ENCODE peak calls at places on chromosome 6, in eight cellular contexts. C, T, R, E, J, V, H and S are unnamed samples.

GRCh38 chr6:120826253-120826652 is 508.0 kb downstream of the TBC1D32 start:
- DNase-seq in J (no peak), C (no peak), H (no peak), T (no peak), E (peak; percentile 28), V (no peak), R (no peak), S (no peak)

GRCh38 chr6:15247214-15247749 is 1.4 kb downstream of the JARID2 start:
- DNase-seq in V (no peak), T (no peak), H (no peak), J (no peak), C (no peak), R (no peak), E (no peak), S (no peak)

GRCh38 chr6:24757610-24758009 is 17.1 kb upstream of the GMNN start:
- DNase-seq in R (no peak), E (no peak), C (no peak), T (no peak), V (no peak), J (no peak), H (no peak), S (no peak)

GRCh38 chr6:89430563-89430962 is 2.4 kb upstream of the ANKRD6 start:
- DNase-seq in T (no peak), J (no peak), V (no peak), C (no peak), E (no peak), R (no peak), H (no peak), S (no peak)

GRCh38 chr6:150924808-150925654 is 59.5 kb downstream of the MTHFD1L start:
- DNase-seq in R (no peak), V (no peak), J (no peak), T (no peak), H (no peak), E (no peak), C (peak; percentile 79), S (no peak)

GRCh38 chr6:35287671-35288396 is 9.8 kb upstream of the DEF6 start:
- DNase-seq in H (no peak), J (no peak), R (no peak), V (no peak), T (no peak), C (no peak), E (no peak), S (peak; percentile 78)

GRCh38 chr6:163383912-163384311 is 30.6 kb upstream of the QKI start:
- DNase-seq in T (no peak), C (no peak), J (no peak), R (no peak), V (no peak), E (no peak), H (no peak), S (no peak)

GRCh38 chr6:20202070-20202658 is 10.1 kb downstream of the MBOAT1 start:
- DNase-seq in T (no peak), H (no peak), J (no peak), V (no peak), C (no peak), E (peak; percentile 71), R (no peak), S (no peak)

GRCh38 chr6:40338306-40338705 is 248.9 kb downstream of the LRFN2 start:
- DNase-seq in E (no peak), T (no peak), C (no peak), V (peak; percentile 36), J (no peak), H (no peak), R (no peak), S (no peak)

GRCh38 chr6:830667-831327 is 137.9 kb upstream of the EXOC2 start:
- DNase-seq in T (no peak), J (no peak), V (no peak), C (no peak), R (no peak), H (no peak), E (no peak), S (no peak)

GRCh38 chr6:72855471-72855870 is 233.6 kb downstream of the KCNQ5 start:
- DNase-seq in J (no peak), T (no peak), V (no peak), H (no peak), C (no peak), E (no peak), R (no peak), S (no peak)

GRCh38 chr6:139644821-139645220 is 270.4 kb upstream of the CITED2 start:
- DNase-seq in H (no peak), R (no peak), E (no peak), C (no peak), T (no peak), V (peak; percentile 76), J (no peak), S (no peak)

GRCh38 chr6:84314377-84314898 is 87.0 kb upstream of the CEP162 start:
- DNase-seq in J (no peak), R (no peak), V (no peak), H (no peak), E (no peak), C (no peak), T (no peak), S (no peak)

GRCh38 chr6:51568771-51569170 is 518.6 kb downstream of the PKHD1 start:
- DNase-seq in T (no peak), V (no peak), J (no peak), C (no peak), R (no peak), E (peak; percentile 17), H (no peak), S (no peak)

GRCh38 chr6:12311106-12311505 is 20.9 kb downstream of the EDN1 start:
- DNase-seq in V (no peak), C (no peak), R (no peak), E (no peak), H (no peak), J (no peak), T (no peak), S (no peak)

GRCh38 chr6:157074969-157075368 is 248.3 kb downstream of the TMEM242 start:
- DNase-seq in C (no peak), R (no peak), T (no peak), V (no peak), J (no peak), E (no peak), H (no peak), S (no peak)

GRCh38 chr6:157459327-157459726 is 78.3 kb downstream of the ZDHHC14 start:
- DNase-seq in C (no peak), E (no peak), R (no peak), H (no peak), V (no peak), T (no peak), J (no peak), S (no peak)

GRCh38 chr6:7148100-7148822 is 40.5 kb downstream of the RREB1 start:
- DNase-seq in E (no peak), R (no peak), H (no peak), C (no peak), V (no peak), T (no peak), J (no peak), S (no peak)

GRCh38 chr6:144955853-144956252 is 670.7 kb downstream of the UTRN start:
- DNase-seq in T (no peak), C (no peak), R (no peak), E (no peak), V (no peak), J (no peak), H (no peak), S (no peak)

GRCh38 chr6:17002123-17002522 is 99.7 kb upstream of the STMND1 start:
- DNase-seq in E (no peak), H (no peak), R (no peak), T (no peak), C (no peak), J (no peak), V (no peak), S (no peak)

GRCh38 chr6:2961971-2962370 is 9.4 kb downstream of the SERPINB6 start:
- DNase-seq in E (peak; percentile 86), H (no peak), R (no peak), C (no peak), T (no peak), V (no peak), J (no peak), S (no peak)

GRCh38 chr6:99416892-99417767 is 8.0 kb downstream of the PNISR start:
- DNase-seq in T (no peak), J (no peak), C (no peak), R (no peak), E (no peak), V (no peak), H (no peak), S (no peak)

GRCh38 chr6:145374566-145374965 is 360.8 kb downstream of the EPM2A start:
- DNase-seq in T (no peak), H (no peak), J (no peak), E (no peak), V (no peak), C (no peak), R (no peak), S (no peak)

GRCh38 chr6:165849539-165850430 is 186.7 kb upstream of the PDE10A start:
- DNase-seq in R (no peak), T (no peak), H (no peak), E (no peak), C (no peak), V (peak; percentile 79), J (no peak), S (no peak)

GRCh38 chr6:70413829-70414494 is 654 bp downstream of the FAM135A start:
- DNase-seq in T (no peak), E (no peak), V (no peak), H (no peak), C (no peak), R (no peak), J (no peak), S (no peak)

GRCh38 chr6:144232434-144233223 is 52.5 kb upstream of the UTRN start:
- DNase-seq in T (no peak), R (no peak), H (no peak), C (no peak), E (no peak), J (no peak), V (no peak), S (no peak)

GRCh38 chr6:10720229-10720959 is 2.5 kb upstream of the TMEM14C start:
- DNase-seq in V (peak; percentile 61), J (peak; percentile 63), H (peak; percentile 13), E (peak; percentile 49), C (peak; percentile 74), R (no peak), T (peak; percentile 38), S (no peak)